ENCODE peak calls at places on chromosome 17, in four cellular contexts. Q, S, I and X are unnamed samples.

GRCh38 chr17:73371285-73371684 is 59.5 kb upstream of the CDC42EP4 start:
- DNase-seq in Q (peak), I (peak), S (no peak), X (peak)

GRCh38 chr17:79388556-79389295 is 222.1 kb downstream of the RBFOX3 start:
- DNase-seq in I (peak), Q (no peak), S (peak), X (peak)

GRCh38 chr17:14396542-14396941 is 95.7 kb downstream of the HS3ST3B1 start:
- DNase-seq in S (no peak), I (peak), Q (no peak), X (peak)

GRCh38 chr17:82734987-82735866 is at the start of gene FN3K:
- DNase-seq in S (no peak), Q (peak), I (peak), X (no peak)

GRCh38 chr17:68429881-68430280 is 27.4 kb downstream of the WIPI1 start:
- DNase-seq in I (no peak), Q (no peak), S (no peak), X (no peak)

GRCh38 chr17:72122668-72123495 is 2.1 kb downstream of the SOX9 start:
- DNase-seq in I (peak), Q (no peak), S (no peak), X (peak)

GRCh38 chr17:50079334-50080095 is 15.6 kb upstream of the PDK2 start:
- DNase-seq in I (peak), S (peak), Q (no peak), X (peak)

GRCh38 chr17:73379814-73380213 is 68.0 kb upstream of the CDC42EP4 start:
- DNase-seq in S (no peak), Q (no peak), I (no peak), X (no peak)

GRCh38 chr17:83162035-83162745 is 82.8 kb downstream of the METRNL start:
- DNase-seq in I (no peak), S (no peak), Q (no peak), X (no peak)

GRCh38 chr17:21241564-21241963 is 11.6 kb downstream of the NATD1 start:
- DNase-seq in S (no peak), Q (no peak), I (no peak), X (no peak)

GRCh38 chr17:45091778-45092425 is 30.8 kb downstream of the NMT1 start:
- DNase-seq in I (no peak), S (no peak), Q (no peak), X (no peak)

GRCh38 chr17:36525113-36525512 is 9.6 kb downstream of the MYO19 start:
- DNase-seq in Q (no peak), I (peak), S (no peak), X (no peak)

GRCh38 chr17:19928299-19928698 is 49.3 kb downstream of the AKAP10 start:
- DNase-seq in I (peak), Q (no peak), S (no peak), X (peak)

GRCh38 chr17:39629494-39629880 is 2.7 kb downstream of the PPP1R1B start:
- DNase-seq in I (no peak), S (no peak), Q (no peak), X (no peak)

GRCh38 chr17:44069974-44070454 is 521 bp upstream of the G6PC3 start:
- DNase-seq in S (peak), Q (no peak), I (no peak), X (peak)

GRCh38 chr17:4858068-4858879 is 25.1 kb downstream of the MINK1 start:
- DNase-seq in I (no peak), Q (no peak), S (no peak), X (no peak)

GRCh38 chr17:47987240-47987835 is 16.4 kb downstream of the CDK5RAP3 start:
- DNase-seq in I (no peak), Q (no peak), S (no peak), X (no peak)

GRCh38 chr17:49976163-49976827 is 7.3 kb downstream of the DLX4 start:
- DNase-seq in S (no peak), Q (no peak), I (no peak), X (no peak)

GRCh38 chr17:82859431-82860403 is 19.9 kb upstream of the ZNF750 start:
- DNase-seq in S (peak), I (no peak), Q (no peak), X (peak)

GRCh38 chr17:70906808-70907207 is 737.5 kb downstream of the KCNJ2 start:
- DNase-seq in S (no peak), Q (no peak), I (peak), X (no peak)

GRCh38 chr17:16150251-16150859 is 65.0 kb downstream of the NCOR1 start:
- DNase-seq in Q (peak), I (peak), S (no peak), X (peak)

GRCh38 chr17:55215711-55216110 is 49.0 kb upstream of the HLF start:
- DNase-seq in Q (no peak), S (no peak), I (no peak), X (no peak)

GRCh38 chr17:81295678-81296381 is 723 bp upstream of the SLC38A10 start:
- DNase-seq in I (peak), Q (no peak), S (peak), X (peak)

DNA sequence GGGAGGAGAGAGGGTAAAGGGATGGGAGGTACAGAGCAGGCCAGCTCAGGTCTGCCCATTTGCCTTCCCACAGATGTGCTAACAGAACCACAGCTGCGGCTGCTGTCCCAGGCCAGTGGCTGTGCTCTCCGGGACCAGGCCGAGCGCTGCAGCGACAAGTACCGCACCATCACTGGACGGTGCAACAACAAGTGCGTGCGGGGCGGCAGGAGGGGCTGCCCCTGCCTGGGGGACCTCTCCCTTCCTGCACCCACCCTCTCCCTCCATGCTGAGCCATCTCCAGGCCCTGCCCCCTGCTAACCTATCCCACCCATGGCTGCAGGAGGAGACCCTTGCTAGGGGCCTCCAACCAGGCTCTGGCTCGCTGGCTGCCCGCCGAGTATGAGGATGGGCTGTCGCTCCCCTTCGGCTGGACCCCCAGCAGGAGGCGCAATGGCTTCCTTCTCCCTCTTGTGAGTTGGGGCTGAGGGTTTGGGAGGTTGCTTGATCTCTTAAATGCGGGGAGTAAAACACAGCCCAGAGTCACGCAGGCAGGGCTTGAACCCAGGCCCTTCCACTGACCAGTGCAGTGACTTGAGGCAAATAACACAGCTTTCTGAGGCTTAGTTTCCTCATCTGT is 1.2 kb downstream of the EPX start:
- DNase-seq in S (no peak), Q (no peak), I (no peak), X (no peak)
- TF ChIP-seq CTCF in S (no peak), Q (no peak), I (no peak), X (peak)

GRCh38 chr17:30554839-30555751 is 77.9 kb downstream of the GOSR1 start:
- DNase-seq in Q (no peak), S (no peak), I (no peak), X (peak)
- TF ChIP-seq CTCF in Q (peak), S (peak), I (no peak), X (peak)

GRCh38 chr17:6160188-6160555 is 90.0 kb downstream of the WSCD1 start:
- DNase-seq in I (no peak), Q (no peak), S (no peak), X (no peak)
- TF ChIP-seq CTCF in I (no peak), Q (no peak), S (no peak), X (no peak)

GRCh38 chr17:41885733-41886132 is 20.5 kb upstream of the KLHL11 start:
- DNase-seq in Q (no peak), I (no peak), S (no peak), X (no peak)
- TF ChIP-seq CTCF in Q (peak), I (no peak), S (peak), X (peak)

DNA sequence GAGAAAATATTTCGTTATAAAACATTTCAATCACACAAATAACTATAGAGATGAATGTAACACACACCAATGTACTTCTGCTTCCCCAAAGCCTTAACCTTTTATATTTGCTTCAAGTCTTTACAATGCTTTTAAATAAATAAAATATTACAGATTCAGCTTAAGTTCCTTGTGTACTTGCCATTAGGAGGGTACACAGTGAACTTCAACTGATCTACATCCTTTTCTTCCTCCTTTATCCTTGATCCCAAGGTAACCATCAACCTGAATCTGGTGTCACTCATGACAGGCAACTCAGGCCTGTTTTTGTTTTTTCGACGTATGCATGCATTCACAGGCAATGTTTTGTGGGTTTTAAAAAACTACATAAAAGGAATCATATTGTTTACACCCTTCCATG is 9.3 kb upstream of the AKAP1 start:
- DNase-seq in S (no peak), Q (no peak), I (no peak), X (no peak)
- TF ChIP-seq CTCF in S (no peak), Q (no peak), I (no peak), X (no peak)

DNA sequence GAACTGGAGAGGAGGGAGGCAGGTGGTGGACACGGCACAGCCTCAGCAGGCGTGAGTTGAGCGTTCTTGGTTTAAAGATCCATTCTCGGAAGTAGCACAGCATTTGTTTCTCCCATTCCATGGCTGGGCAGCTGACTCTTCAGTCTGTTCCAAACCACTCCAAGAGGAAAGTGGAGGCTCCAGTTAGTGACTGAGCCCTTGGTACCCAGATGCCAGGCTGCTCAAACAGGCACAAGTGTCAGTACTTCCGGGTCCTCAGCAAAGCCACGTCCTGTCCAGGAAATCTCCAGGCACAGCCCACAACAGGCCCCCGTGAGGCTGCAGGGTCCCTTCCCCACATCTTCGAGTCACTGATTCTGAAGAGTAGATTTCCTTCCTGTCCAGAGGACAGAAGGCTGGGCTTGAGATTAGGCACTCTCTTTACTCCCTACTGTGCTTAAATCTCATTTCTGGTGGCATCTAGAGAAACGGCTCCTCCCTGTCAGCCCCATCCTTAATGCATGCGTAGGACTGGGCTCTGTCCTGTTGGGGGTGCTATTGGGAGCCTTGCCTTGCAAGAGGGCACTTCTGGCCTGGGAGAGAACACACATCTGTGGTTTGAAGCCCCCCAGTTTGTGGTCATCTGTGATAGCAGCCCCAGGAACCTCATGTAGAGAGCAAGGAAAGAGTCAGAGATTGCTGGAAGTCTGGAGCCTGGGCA is 39.7 kb upstream of the NAT9 start:
- DNase-seq in S (peak), Q (no peak), I (no peak), X (no peak)
- TF ChIP-seq CTCF in S (peak), Q (no peak), I (no peak), X (peak)

DNA sequence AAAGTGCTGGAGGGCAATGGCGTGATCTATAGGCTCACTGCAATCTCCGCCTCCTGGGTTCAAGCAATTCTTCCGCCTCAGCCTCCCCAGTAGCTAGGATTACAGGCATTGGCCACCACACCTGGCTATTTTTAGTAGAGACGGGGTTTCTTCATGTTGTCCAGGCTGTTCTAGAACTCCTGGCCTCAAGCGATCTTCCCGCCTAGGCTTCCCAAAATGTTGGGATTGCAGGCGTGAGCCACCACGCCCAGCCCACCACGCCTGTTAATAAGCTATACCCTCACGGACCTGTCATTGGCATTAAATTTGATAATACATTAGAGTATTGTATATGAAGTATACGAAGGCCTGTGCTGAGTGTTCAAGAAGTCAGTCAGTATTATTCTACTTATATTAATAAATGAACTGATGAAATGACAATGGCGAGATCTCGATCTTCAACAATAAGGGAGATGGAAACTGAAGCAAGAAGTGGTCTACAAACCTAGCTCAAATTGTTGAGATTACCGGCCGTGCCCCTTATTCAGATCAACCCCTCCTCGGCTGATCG is 818 bp upstream of the BCAS3 start:
- DNase-seq in S (no peak), Q (no peak), I (no peak), X (no peak)
- TF ChIP-seq CTCF in S (no peak), Q (no peak), I (no peak), X (no peak)